ENCODE peak calls at places on chromosomes 3 and 15, in seven cellular contexts. P is Calu3; J is myocyte; R is neural crest cell; H is HuH-7; K is CD8-positive, alpha-beta memory T cell; E is activated CD4-positive, alpha-beta T cell treated with anti-CD3 and anti-CD28 coated beads, Interleukin-2, amount 10 ng/mL, durations not matched to agents 7 days and 5 days. Z is an unnamed sample.

GRCh38 chr3:146421814-146422748 is 47.3 kb downstream of the PLSCR2 start:
- DNase-seq in R (no peak), E (no peak), J (peak), P (no peak), K (no peak), H (no peak), Z (no peak)

GRCh38 chr3:37114251-37115145 is 59.9 kb downstream of the LRRFIP2 start:
- DNase-seq in P (no peak), H (no peak), R (no peak), E (no peak), J (peak), K (no peak), Z (no peak)

GRCh38 chr3:22907796-22908195 is 295.3 kb upstream of the UBE2E2 start:
- DNase-seq in R (no peak), J (peak), E (no peak), K (no peak), H (no peak), P (no peak), Z (no peak)

GRCh38 chr15:99019558-99020540 is 12.3 kb upstream of the PGPEP1L start:
- DNase-seq in H (no peak), E (no peak), P (no peak), J (peak), K (no peak), R (no peak), Z (no peak)

GRCh38 chr15:69559440-69560215 is 107.0 kb downstream of the RPLP1 start:
- DNase-seq in E (no peak), R (no peak), J (peak), K (no peak), H (no peak), P (no peak), Z (no peak)

GRCh38 chr15:90930861-90931629 is 1.3 kb downstream of the HDDC3 start:
- DNase-seq in P (no peak), H (no peak), E (no peak), R (no peak), K (peak), J (no peak), Z (no peak)

GRCh38 chr3:35965908-35966307 is 326.6 kb downstream of the ARPP21 start:
- DNase-seq in E (no peak), J (peak), P (peak), K (no peak), H (peak), R (no peak), Z (no peak)

GRCh38 chr3:171801738-171802600 is 8.3 kb downstream of the PLD1 start:
- DNase-seq in R (no peak), E (no peak), K (no peak), H (no peak), P (no peak), J (peak), Z (no peak)

GRCh38 chr15:89630974-89631901 is 24.0 kb downstream of the KIF7 start:
- DNase-seq in R (no peak), H (peak), E (no peak), J (no peak), P (no peak), K (no peak), Z (no peak)

GRCh38 chr3:111895079-111895478 is 36.0 kb downstream of the PHLDB2 start:
- DNase-seq in P (peak), J (peak), E (no peak), R (no peak), K (no peak), H (no peak), Z (no peak)

GRCh38 chr3:133535971-133536634 is 37.4 kb upstream of the CDV3 start:
- DNase-seq in K (no peak), H (peak), E (no peak), R (no peak), P (no peak), J (peak), Z (no peak)

GRCh38 chr15:94177112-94177511 is 54.2 kb upstream of the MCTP2 start:
- DNase-seq in K (no peak), H (no peak), P (no peak), R (no peak), E (no peak), J (no peak), Z (no peak)

GRCh38 chr15:35019401-35020327 is 31.6 kb upstream of the ZNF770 start:
- DNase-seq in E (no peak), K (no peak), R (no peak), P (no peak), J (no peak), H (no peak), Z (no peak)

GRCh38 chr3:122697952-122698625 is 17.4 kb downstream of the PARP14 start:
- DNase-seq in K (no peak), E (no peak), P (no peak), H (no peak), J (no peak), R (no peak), Z (no peak)

GRCh38 chr3:188067932-188068331 is 86.0 kb upstream of the LPP start:
- DNase-seq in P (no peak), E (no peak), R (no peak), H (no peak), K (no peak), J (peak), Z (no peak)

GRCh38 chr3:36710606-36711005 is 53.7 kb downstream of the DCLK3 start:
- DNase-seq in H (no peak), J (no peak), R (no peak), K (no peak), P (no peak), E (no peak), Z (no peak)

GRCh38 chr15:69997701-69998273 is 99.9 kb downstream of the TLE3 start:
- DNase-seq in K (no peak), H (no peak), J (peak), P (peak), E (no peak), R (no peak), Z (no peak)

GRCh38 chr3:178236555-178237277 is 299.5 kb upstream of the KCNMB2 start:
- DNase-seq in R (no peak), E (no peak), K (no peak), J (peak), H (no peak), P (no peak), Z (no peak)

GRCh38 chr3:82132210-82133069 is 371.0 kb upstream of the GBE1 start:
- DNase-seq in R (no peak), K (no peak), E (no peak), P (no peak), J (no peak), H (no peak), Z (no peak)

GRCh38 chr3:5136619-5137429 is 14.7 kb downstream of the ARL8B start:
- DNase-seq in P (no peak), H (peak), E (peak), K (peak), R (no peak), J (peak), Z (peak)

GRCh38 chr15:73959012-73959581 is 32.8 kb downstream of the LOXL1 start:
- DNase-seq in P (no peak), R (no peak), H (no peak), J (peak), E (peak), K (peak), Z (peak)

GRCh38 chr3:13884851-13885703 is 5.2 kb upstream of the WNT7A start:
- DNase-seq in K (peak), E (peak), R (no peak), P (peak), J (no peak), H (peak), Z (no peak)

GRCh38 chr3:87336761-87337160 is 60.4 kb upstream of the POU1F1 start:
- DNase-seq in E (no peak), H (no peak), R (no peak), J (peak), K (no peak), P (no peak), Z (no peak)